ENCODE peak calls at places on chromosomes 1 and 21, in nine cellular contexts. One of them, this sample, is unnamed.

GRCh38 chr1:225119307-225119706 is 189.8 kb downstream of the DNAH14 start:
- DNase-seq in CD4-positive, CD25-positive, alpha-beta regulatory T cell: no peak
- DNase-seq in stimulated activated CD8-positive, alpha-beta memory T cell treated with anti-CD3 and anti-CD28 coated beads, Interleukin-4, amount 100 ng/mL, for 48 hours: no peak
- DNase-seq in fibroblast of the aortic adventitia: no peak
- DNase-seq in activated T-helper 1 cell treated with Interleukin-2 at 50 U/mL for 16 hours: no peak
- DNase-seq in aorta: no peak
- DNase-seq in ELR: peak
- DNase-seq in IMR-90: no peak
- DNase-seq in SW 1271: no peak
- DNase-seq in this sample: no peak

GRCh38 chr1:115198938-115199337 is 109.6 kb upstream of the TSPAN2 start:
- DNase-seq in CD4-positive, CD25-positive, alpha-beta regulatory T cell: no peak
- DNase-seq in stimulated activated CD8-positive, alpha-beta memory T cell treated with anti-CD3 and anti-CD28 coated beads, Interleukin-4, amount 100 ng/mL, for 48 hours: no peak
- DNase-seq in fibroblast of the aortic adventitia: peak
- DNase-seq in activated T-helper 1 cell treated with Interleukin-2 at 50 U/mL for 16 hours: no peak
- DNase-seq in aorta: no peak
- DNase-seq in ELR: peak
- DNase-seq in IMR-90: peak
- DNase-seq in SW 1271: no peak
- DNase-seq in this sample: no peak

GRCh38 chr1:169143984-169144383 is 37.5 kb downstream of the ATP1B1 start:
- DNase-seq in CD4-positive, CD25-positive, alpha-beta regulatory T cell: no peak
- DNase-seq in stimulated activated CD8-positive, alpha-beta memory T cell treated with anti-CD3 and anti-CD28 coated beads, Interleukin-4, amount 100 ng/mL, for 48 hours: no peak
- DNase-seq in fibroblast of the aortic adventitia: no peak
- DNase-seq in activated T-helper 1 cell treated with Interleukin-2 at 50 U/mL for 16 hours: no peak
- DNase-seq in aorta: no peak
- DNase-seq in ELR: no peak
- DNase-seq in IMR-90: no peak
- DNase-seq in SW 1271: no peak
- DNase-seq in this sample: no peak

GRCh38 chr21:28229811-28230210 is 762.9 kb downstream of the LTN1 start:
- DNase-seq in CD4-positive, CD25-positive, alpha-beta regulatory T cell: no peak
- DNase-seq in stimulated activated CD8-positive, alpha-beta memory T cell treated with anti-CD3 and anti-CD28 coated beads, Interleukin-4, amount 100 ng/mL, for 48 hours: no peak
- DNase-seq in fibroblast of the aortic adventitia: peak
- DNase-seq in activated T-helper 1 cell treated with Interleukin-2 at 50 U/mL for 16 hours: no peak
- DNase-seq in aorta: no peak
- DNase-seq in ELR: peak
- DNase-seq in IMR-90: peak
- DNase-seq in SW 1271: no peak
- DNase-seq in this sample: peak

GRCh38 chr1:12152106-12152891 is 14.5 kb upstream of the TNFRSF1B start:
- DNase-seq in CD4-positive, CD25-positive, alpha-beta regulatory T cell: no peak
- DNase-seq in stimulated activated CD8-positive, alpha-beta memory T cell treated with anti-CD3 and anti-CD28 coated beads, Interleukin-4, amount 100 ng/mL, for 48 hours: no peak
- DNase-seq in fibroblast of the aortic adventitia: no peak
- DNase-seq in activated T-helper 1 cell treated with Interleukin-2 at 50 U/mL for 16 hours: no peak
- DNase-seq in aorta: no peak
- DNase-seq in ELR: no peak
- DNase-seq in IMR-90: no peak
- DNase-seq in SW 1271: no peak
- DNase-seq in this sample: no peak

GRCh38 chr1:17370618-17371017 is 1.4 kb upstream of the PADI6 start:
- DNase-seq in CD4-positive, CD25-positive, alpha-beta regulatory T cell: no peak
- DNase-seq in stimulated activated CD8-positive, alpha-beta memory T cell treated with anti-CD3 and anti-CD28 coated beads, Interleukin-4, amount 100 ng/mL, for 48 hours: no peak
- DNase-seq in fibroblast of the aortic adventitia: no peak
- DNase-seq in activated T-helper 1 cell treated with Interleukin-2 at 50 U/mL for 16 hours: no peak
- DNase-seq in aorta: no peak
- DNase-seq in ELR: peak
- DNase-seq in IMR-90: no peak
- DNase-seq in SW 1271: no peak
- DNase-seq in this sample: peak

GRCh38 chr1:219312967-219313366 is 139.3 kb downstream of the LYPLAL1 start:
- DNase-seq in CD4-positive, CD25-positive, alpha-beta regulatory T cell: no peak
- DNase-seq in stimulated activated CD8-positive, alpha-beta memory T cell treated with anti-CD3 and anti-CD28 coated beads, Interleukin-4, amount 100 ng/mL, for 48 hours: no peak
- DNase-seq in fibroblast of the aortic adventitia: peak
- DNase-seq in activated T-helper 1 cell treated with Interleukin-2 at 50 U/mL for 16 hours: no peak
- DNase-seq in aorta: no peak
- DNase-seq in ELR: peak
- DNase-seq in IMR-90: peak
- DNase-seq in SW 1271: no peak
- DNase-seq in this sample: no peak

GRCh38 chr1:37410815-37411214 is 63.6 kb upstream of the ZC3H12A start:
- DNase-seq in CD4-positive, CD25-positive, alpha-beta regulatory T cell: no peak
- DNase-seq in stimulated activated CD8-positive, alpha-beta memory T cell treated with anti-CD3 and anti-CD28 coated beads, Interleukin-4, amount 100 ng/mL, for 48 hours: peak
- DNase-seq in fibroblast of the aortic adventitia: peak
- DNase-seq in activated T-helper 1 cell treated with Interleukin-2 at 50 U/mL for 16 hours: no peak
- DNase-seq in aorta: no peak
- DNase-seq in ELR: peak
- DNase-seq in IMR-90: peak
- DNase-seq in SW 1271: no peak
- DNase-seq in this sample: no peak

GRCh38 chr1:90393025-90393424 is 324.1 kb downstream of the BARHL2 start:
- DNase-seq in CD4-positive, CD25-positive, alpha-beta regulatory T cell: no peak
- DNase-seq in stimulated activated CD8-positive, alpha-beta memory T cell treated with anti-CD3 and anti-CD28 coated beads, Interleukin-4, amount 100 ng/mL, for 48 hours: no peak
- DNase-seq in fibroblast of the aortic adventitia: peak
- DNase-seq in activated T-helper 1 cell treated with Interleukin-2 at 50 U/mL for 16 hours: no peak
- DNase-seq in aorta: no peak
- DNase-seq in ELR: peak
- DNase-seq in IMR-90: peak
- DNase-seq in SW 1271: no peak
- DNase-seq in this sample: peak

GRCh38 chr1:26697978-26698849 is 2.4 kb downstream of the ARID1A start:
- DNase-seq in CD4-positive, CD25-positive, alpha-beta regulatory T cell: peak
- DNase-seq in stimulated activated CD8-positive, alpha-beta memory T cell treated with anti-CD3 and anti-CD28 coated beads, Interleukin-4, amount 100 ng/mL, for 48 hours: no peak
- DNase-seq in fibroblast of the aortic adventitia: peak
- DNase-seq in activated T-helper 1 cell treated with Interleukin-2 at 50 U/mL for 16 hours: no peak
- DNase-seq in aorta: peak
- DNase-seq in ELR: peak
- DNase-seq in IMR-90: peak
- DNase-seq in SW 1271: peak
- DNase-seq in this sample: peak

GRCh38 chr1:6691507-6691906 is 10.1 kb downstream of the DNAJC11 start:
- DNase-seq in CD4-positive, CD25-positive, alpha-beta regulatory T cell: no peak
- DNase-seq in stimulated activated CD8-positive, alpha-beta memory T cell treated with anti-CD3 and anti-CD28 coated beads, Interleukin-4, amount 100 ng/mL, for 48 hours: no peak
- DNase-seq in fibroblast of the aortic adventitia: peak
- DNase-seq in activated T-helper 1 cell treated with Interleukin-2 at 50 U/mL for 16 hours: no peak
- DNase-seq in aorta: no peak
- DNase-seq in ELR: no peak
- DNase-seq in IMR-90: no peak
- DNase-seq in SW 1271: no peak
- DNase-seq in this sample: no peak

GRCh38 chr1:34777519-34778321 is 3.3 kb upstream of the GJB3 start:
- DNase-seq in CD4-positive, CD25-positive, alpha-beta regulatory T cell: no peak
- DNase-seq in stimulated activated CD8-positive, alpha-beta memory T cell treated with anti-CD3 and anti-CD28 coated beads, Interleukin-4, amount 100 ng/mL, for 48 hours: no peak
- DNase-seq in fibroblast of the aortic adventitia: no peak
- DNase-seq in activated T-helper 1 cell treated with Interleukin-2 at 50 U/mL for 16 hours: no peak
- DNase-seq in aorta: peak
- DNase-seq in ELR: no peak
- DNase-seq in IMR-90: no peak
- DNase-seq in SW 1271: no peak
- DNase-seq in this sample: no peak

GRCh38 chr1:65260851-65261473 is 48.4 kb upstream of the DNAJC6 start:
- DNase-seq in CD4-positive, CD25-positive, alpha-beta regulatory T cell: no peak
- DNase-seq in stimulated activated CD8-positive, alpha-beta memory T cell treated with anti-CD3 and anti-CD28 coated beads, Interleukin-4, amount 100 ng/mL, for 48 hours: no peak
- DNase-seq in fibroblast of the aortic adventitia: no peak
- DNase-seq in activated T-helper 1 cell treated with Interleukin-2 at 50 U/mL for 16 hours: no peak
- DNase-seq in aorta: no peak
- DNase-seq in ELR: peak
- DNase-seq in IMR-90: peak
- DNase-seq in SW 1271: peak
- DNase-seq in this sample: peak

GRCh38 chr21:46369520-46370235 is 45.7 kb downstream of the PCNT start:
- DNase-seq in CD4-positive, CD25-positive, alpha-beta regulatory T cell: no peak
- DNase-seq in stimulated activated CD8-positive, alpha-beta memory T cell treated with anti-CD3 and anti-CD28 coated beads, Interleukin-4, amount 100 ng/mL, for 48 hours: no peak
- DNase-seq in fibroblast of the aortic adventitia: no peak
- DNase-seq in activated T-helper 1 cell treated with Interleukin-2 at 50 U/mL for 16 hours: no peak
- DNase-seq in aorta: no peak
- DNase-seq in ELR: no peak
- DNase-seq in IMR-90: no peak
- DNase-seq in SW 1271: no peak
- DNase-seq in this sample: no peak

GRCh38 chr1:247370786-247371732 is 39.4 kb upstream of the ZNF496 start:
- DNase-seq in CD4-positive, CD25-positive, alpha-beta regulatory T cell: no peak
- DNase-seq in stimulated activated CD8-positive, alpha-beta memory T cell treated with anti-CD3 and anti-CD28 coated beads, Interleukin-4, amount 100 ng/mL, for 48 hours: no peak
- DNase-seq in fibroblast of the aortic adventitia: no peak
- DNase-seq in activated T-helper 1 cell treated with Interleukin-2 at 50 U/mL for 16 hours: no peak
- DNase-seq in aorta: no peak
- DNase-seq in ELR: peak
- DNase-seq in IMR-90: peak
- DNase-seq in SW 1271: no peak
- DNase-seq in this sample: no peak

GRCh38 chr1:167065481-167065880 is 24.7 kb downstream of the GPA33 start:
- DNase-seq in CD4-positive, CD25-positive, alpha-beta regulatory T cell: no peak
- DNase-seq in stimulated activated CD8-positive, alpha-beta memory T cell treated with anti-CD3 and anti-CD28 coated beads, Interleukin-4, amount 100 ng/mL, for 48 hours: no peak
- DNase-seq in fibroblast of the aortic adventitia: no peak
- DNase-seq in activated T-helper 1 cell treated with Interleukin-2 at 50 U/mL for 16 hours: no peak
- DNase-seq in aorta: no peak
- DNase-seq in ELR: no peak
- DNase-seq in IMR-90: no peak
- DNase-seq in SW 1271: no peak
- DNase-seq in this sample: no peak

GRCh38 chr1:198919667-198920398 is 281.0 kb downstream of the PTPRC start:
- DNase-seq in CD4-positive, CD25-positive, alpha-beta regulatory T cell: no peak
- DNase-seq in stimulated activated CD8-positive, alpha-beta memory T cell treated with anti-CD3 and anti-CD28 coated beads, Interleukin-4, amount 100 ng/mL, for 48 hours: no peak
- DNase-seq in fibroblast of the aortic adventitia: no peak
- DNase-seq in activated T-helper 1 cell treated with Interleukin-2 at 50 U/mL for 16 hours: no peak
- DNase-seq in aorta: no peak
- DNase-seq in ELR: peak
- DNase-seq in IMR-90: no peak
- DNase-seq in SW 1271: no peak
- DNase-seq in this sample: no peak

GRCh38 chr1:51569284-51570062 is 47.4 kb upstream of the OSBPL9 start:
- DNase-seq in CD4-positive, CD25-positive, alpha-beta regulatory T cell: peak
- DNase-seq in stimulated activated CD8-positive, alpha-beta memory T cell treated with anti-CD3 and anti-CD28 coated beads, Interleukin-4, amount 100 ng/mL, for 48 hours: peak
- DNase-seq in fibroblast of the aortic adventitia: peak
- DNase-seq in activated T-helper 1 cell treated with Interleukin-2 at 50 U/mL for 16 hours: no peak
- DNase-seq in aorta: no peak
- DNase-seq in ELR: peak
- DNase-seq in IMR-90: peak
- DNase-seq in SW 1271: no peak
- DNase-seq in this sample: peak

GRCh38 chr1:10456079-10456478 is 6.2 kb downstream of the CORT start:
- DNase-seq in CD4-positive, CD25-positive, alpha-beta regulatory T cell: no peak
- DNase-seq in stimulated activated CD8-positive, alpha-beta memory T cell treated with anti-CD3 and anti-CD28 coated beads, Interleukin-4, amount 100 ng/mL, for 48 hours: no peak
- DNase-seq in fibroblast of the aortic adventitia: no peak
- DNase-seq in activated T-helper 1 cell treated with Interleukin-2 at 50 U/mL for 16 hours: no peak
- DNase-seq in aorta: no peak
- DNase-seq in ELR: no peak
- DNase-seq in IMR-90: no peak
- DNase-seq in SW 1271: no peak
- DNase-seq in this sample: no peak

GRCh38 chr21:17045214-17045835 is 467.5 kb upstream of the CXADR start:
- DNase-seq in CD4-positive, CD25-positive, alpha-beta regulatory T cell: no peak
- DNase-seq in stimulated activated CD8-positive, alpha-beta memory T cell treated with anti-CD3 and anti-CD28 coated beads, Interleukin-4, amount 100 ng/mL, for 48 hours: no peak
- DNase-seq in fibroblast of the aortic adventitia: peak
- DNase-seq in activated T-helper 1 cell treated with Interleukin-2 at 50 U/mL for 16 hours: no peak
- DNase-seq in aorta: no peak
- DNase-seq in ELR: peak
- DNase-seq in IMR-90: peak
- DNase-seq in SW 1271: no peak
- DNase-seq in this sample: no peak

This sample was measured in keratinocyte.